ENCODE peak calls at places on chromosome 12, in six cellular contexts. X is lower lobe of right lung, J is IMR-90, B is psoas muscle, A is colonic mucosa, O is mucosa of descending colon. Y is an unnamed sample.
A peak's percentile ranks its signal among the peaks of the same experiment; 100 is the strongest.

GRCh38 chr12:51533799-51534198 is 57.2 kb upstream of the SCN8A start:
- DNase-seq in X (no peak), J (peak; percentile 36), B (no peak), A (no peak), O (no peak), Y (peak; percentile 18)

GRCh38 chr12:94074970-94075695 is 73.2 kb upstream of the PLXNC1 start:
- DNase-seq in X (peak; percentile 62), J (peak; percentile 89), B (peak; percentile 77), A (peak; percentile 43), O (no peak), Y (peak; percentile 81)

GRCh38 chr12:122963928-122964240 is 2.4 kb downstream of the ABCB9 start:
- DNase-seq in X (no peak), J (peak; percentile 59), B (no peak), A (no peak), O (peak; percentile 54), Y (peak; percentile 24)

GRCh38 chr12:103771466-103771865 is 69.6 kb downstream of the NT5DC3 start:
- DNase-seq in X (no peak), J (peak; percentile 44), B (peak; percentile 60), A (peak; percentile 37), O (no peak), Y (peak; percentile 35)

GRCh38 chr12:122094261-122094734 is 15.7 kb downstream of the MLXIP start:
- DNase-seq in X (no peak), J (no peak), B (no peak), A (no peak), O (no peak), Y (no peak)

GRCh38 chr12:115916910-115917668 is 360.4 kb downstream of the MED13L start:
- DNase-seq in X (peak; percentile 76), J (no peak), B (peak; percentile 75), A (peak; percentile 78), O (peak; percentile 67), Y (peak; percentile 1)

GRCh38 chr12:50960130-50960529 is 7.8 kb downstream of the HIGD1C start:
- DNase-seq in X (no peak), J (peak; percentile 43), B (no peak), A (no peak), O (no peak), Y (peak; percentile 48)

GRCh38 chr12:64390275-64390851 is at the start of gene C12orf56:
- DNase-seq in X (no peak), J (no peak), B (no peak), A (peak; percentile 47), O (no peak), Y (no peak)

GRCh38 chr12:45458238-45458637 is 242.3 kb downstream of the ANO6 start:
- DNase-seq in X (no peak), J (no peak), B (no peak), A (no peak), O (no peak), Y (no peak)

GRCh38 chr12:112121780-112122565 is 3.4 kb upstream of the TRAFD1 start:
- DNase-seq in X (peak; percentile 72), J (peak; percentile 88), B (peak; percentile 80), A (peak; percentile 52), O (peak; percentile 68), Y (peak; percentile 72)

GRCh38 chr12:130496516-130497120 is 158.9 kb downstream of the PIWIL1 start:
- DNase-seq in X (no peak), J (no peak), B (no peak), A (no peak), O (no peak), Y (no peak)

GRCh38 chr12:113086249-113087164 is 30.0 kb downstream of the DTX1 start:
- DNase-seq in X (no peak), J (no peak), B (no peak), A (no peak), O (peak; percentile 79), Y (no peak)

GRCh38 chr12:9095322-9095721 is 20.4 kb downstream of the A2M start:
- DNase-seq in X (no peak), J (no peak), B (no peak), A (no peak), O (no peak), Y (no peak)

GRCh38 chr12:67068773-67069450 is 200.2 kb upstream of the CAND1 start:
- DNase-seq in X (peak; percentile 49), J (peak; percentile 7), B (peak; percentile 52), A (peak; percentile 70), O (peak; percentile 56), Y (peak; percentile 43)

GRCh38 chr12:19030180-19030579 is 99.4 kb upstream of the PLEKHA5 start:
- DNase-seq in X (no peak), J (no peak), B (no peak), A (no peak), O (no peak), Y (no peak)

GRCh38 chr12:5428332-5429221 is 3.3 kb upstream of the NTF3 start:
- DNase-seq in X (no peak), J (peak; percentile 75), B (no peak), A (no peak), O (no peak), Y (no peak)

GRCh38 chr12:107399061-107399460 is 286.5 kb upstream of the PWP1 start:
- DNase-seq in X (no peak), J (peak; percentile 51), B (no peak), A (no peak), O (no peak), Y (peak; percentile 75)

GRCh38 chr12:75705749-75706719 is 194.6 kb upstream of the KRR1 start:
- DNase-seq in X (no peak), J (peak; percentile 100), B (no peak), A (peak; percentile 25), O (peak; percentile 54), Y (peak; percentile 99)

GRCh38 chr12:105897311-105897725 is 241.4 kb downstream of the NUAK1 start:
- DNase-seq in X (no peak), J (no peak), B (no peak), A (no peak), O (no peak), Y (no peak)

GRCh38 chr12:32062841-32063240 is 43.8 kb upstream of the BICD1 start:
- DNase-seq in X (no peak), J (no peak), B (no peak), A (no peak), O (no peak), Y (no peak)

GRCh38 chr12:75908961-75909699 is 122.4 kb downstream of the PHLDA1 start:
- DNase-seq in X (peak; percentile 54), J (peak; percentile 82), B (peak; percentile 72), A (peak; percentile 52), O (no peak), Y (peak; percentile 95)

GRCh38 chr12:132710422-132711168 is at the start of gene PGAM5:
- DNase-seq in X (peak; percentile 91), J (peak; percentile 70), B (peak; percentile 92), A (peak; percentile 88), O (peak; percentile 95), Y (peak; percentile 80)

GRCh38 chr12:1501695-1502440 is 92.5 kb downstream of the FBXL14 start:
- DNase-seq in X (no peak), J (no peak), B (no peak), A (no peak), O (no peak), Y (no peak)

GRCh38 chr12:48050174-48050573 is 45.9 kb upstream of the COL2A1 start:
- DNase-seq in X (no peak), J (peak; percentile 5), B (no peak), A (no peak), O (no peak), Y (no peak)

GRCh38 chr12:111728795-111729194 is 37.9 kb upstream of the ALDH2 start:
- DNase-seq in X (no peak), J (no peak), B (no peak), A (no peak), O (no peak), Y (no peak)

GRCh38 chr12:56258068-56258819 is at the start of gene ANKRD52:
- DNase-seq in X (peak; percentile 83), J (peak; percentile 71), B (peak; percentile 85), A (peak; percentile 74), O (peak; percentile 80), Y (peak; percentile 69)

GRCh38 chr12:56260380-56260779 is 2.2 kb upstream of the ANKRD52 start:
- DNase-seq in X (no peak), J (no peak), B (no peak), A (no peak), O (no peak), Y (no peak)

GRCh38 chr12:56257491-56258067 is 605 bp downstream of the ANKRD52 start:
- DNase-seq in X (no peak), J (peak; percentile 11), B (no peak), A (peak; percentile 63), O (no peak), Y (peak; percentile 39)

GRCh38 chr12:56257071-56257470 is 1.1 kb downstream of the ANKRD52 start:
- DNase-seq in X (no peak), J (no peak), B (no peak), A (no peak), O (no peak), Y (no peak)

DNA sequence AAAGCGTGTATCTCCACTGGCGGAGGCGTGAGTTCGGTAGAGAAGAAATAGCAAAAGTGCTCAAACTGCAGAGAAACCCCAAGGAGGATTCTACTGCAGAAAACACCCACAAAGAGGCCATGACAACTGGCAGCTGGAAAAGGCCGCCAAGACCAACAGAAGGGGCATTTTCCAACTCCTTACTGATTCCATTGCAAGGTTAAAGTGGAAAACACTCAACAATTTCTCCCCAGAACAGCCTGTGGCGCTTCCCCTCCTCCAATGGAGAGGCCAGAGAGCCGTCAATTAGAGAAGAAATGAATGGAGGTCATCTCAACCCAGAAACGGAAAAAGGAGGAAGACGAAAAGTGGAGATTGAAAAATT is 618 bp upstream of the ANKRD52 start:
- DNase-seq in X (no peak), J (no peak), B (no peak), A (no peak), O (no peak), Y (no peak)
- H3K4me3 ChIP-seq in X (peak overlapping the region; percentile 96), J (peak overlapping the region; percentile 94), B (peak overlapping the region; percentile 97), A (peak overlapping the region; percentile 96), O (peak overlapping the region; percentile 69), Y (peak overlapping the region; percentile 57)

GRCh38 chr12:52759695-52760094 is 17.4 kb downstream of the KRT76 start:
- DNase-seq in X (no peak), J (no peak), B (no peak), A (no peak), O (no peak), Y (no peak)
- TF ChIP-seq CTCF in X (no peak), J (no peak), B (no peak), A (no peak), O (no peak), Y (no peak)

DNA sequence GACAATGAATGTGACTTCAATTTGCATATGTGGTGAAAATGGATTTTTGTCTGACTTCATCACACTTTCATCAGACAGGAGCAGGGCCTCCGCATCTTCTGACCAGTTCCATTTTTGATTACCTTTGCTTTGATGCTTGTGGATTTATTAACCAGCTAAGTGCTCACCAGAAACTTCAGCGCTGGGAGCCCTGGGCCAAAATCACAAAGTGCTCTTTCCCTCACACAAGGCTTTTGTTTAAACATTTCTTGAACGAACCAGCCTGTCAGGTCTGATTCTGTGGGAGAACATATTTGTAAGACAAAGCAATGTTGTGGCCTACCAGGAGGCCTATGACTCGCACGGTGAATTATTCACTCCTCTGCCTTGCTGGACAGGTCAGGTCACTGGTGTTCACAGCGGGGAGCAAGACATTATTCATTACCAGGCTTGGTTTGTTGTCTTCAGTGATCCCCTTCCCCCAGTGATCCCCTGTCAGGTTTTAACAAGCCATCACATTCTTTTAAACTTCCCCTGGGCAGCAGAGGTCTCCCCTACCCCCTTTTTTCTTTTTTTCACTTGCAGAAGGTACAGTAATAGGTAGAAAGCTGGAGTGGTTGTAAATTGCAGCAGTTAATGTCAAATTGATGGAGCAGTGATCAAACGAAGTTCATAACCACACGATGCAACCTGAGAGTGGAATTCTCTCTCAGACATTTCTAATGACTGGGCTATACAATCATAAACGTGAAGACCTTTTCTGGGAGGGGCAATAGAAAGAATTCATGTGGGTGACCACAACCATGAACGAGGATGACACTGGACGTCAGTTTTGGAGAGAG is 167.5 kb upstream of the PRICKLE1 start:
- DNase-seq in X (no peak), J (peak; percentile 91), B (no peak), A (no peak), O (no peak), Y (peak; percentile 98)
- H3K4me3 ChIP-seq in X (no peak overlapping the region), J (no peak overlapping the region), B (no peak overlapping the region), A (no peak overlapping the region), O (no peak overlapping the region), Y (no peak overlapping the region)

GRCh38 chr12:54285150-54286041 is 4.9 kb downstream of the HNRNPA1 start:
- DNase-seq in X (no peak), J (no peak), B (no peak), A (no peak), O (no peak), Y (no peak)
- TF ChIP-seq CTCF in X (peak; percentile 15), J (peak; percentile 41), B (peak; percentile 29), A (no peak), O (no peak), Y (peak; percentile 45)